ENCODE peak calls at places on chromosome 12, in six cellular contexts. One of them, this sample, is unnamed.
A peak's percentile ranks its signal among the peaks of the same experiment; 100 is the strongest.

GRCh38 chr12:49909826-49910225 is 6.1 kb upstream of the FAIM2 start:
- DNase-seq in adipocyte: peak; percentile 29
- DNase-seq in IMR-90: peak; percentile 69
- DNase-seq in endodermal cell: peak; percentile 94
- DNase-seq in GM23248: no peak
- DNase-seq in fibroblast of lung: peak; percentile 55
- DNase-seq in this sample: peak; percentile 81

GRCh38 chr12:120247621-120248030 is 17.9 kb downstream of the PXN start:
- DNase-seq in adipocyte: peak; percentile 67
- DNase-seq in endodermal cell: no peak
- DNase-seq in fibroblast of lung: peak; percentile 49
- DNase-seq in IMR-90: peak; percentile 77
- DNase-seq in GM23248: peak; percentile 92
- DNase-seq in this sample: no peak

GRCh38 chr12:91922139-91922538 is 223.5 kb downstream of the BTG1 start:
- DNase-seq in adipocyte: no peak
- DNase-seq in IMR-90: peak; percentile 5
- DNase-seq in fibroblast of lung: peak; percentile 6
- DNase-seq in GM23248: no peak
- DNase-seq in endodermal cell: no peak
- DNase-seq in this sample: no peak

GRCh38 chr12:87853448-87854003 is 175.7 kb downstream of the C12orf50 start:
- DNase-seq in endodermal cell: peak; percentile 52
- DNase-seq in IMR-90: no peak
- DNase-seq in GM23248: no peak
- DNase-seq in fibroblast of lung: no peak
- DNase-seq in adipocyte: no peak
- DNase-seq in this sample: no peak

GRCh38 chr12:5217936-5218335 is 174.3 kb downstream of the KCNA5 start:
- DNase-seq in adipocyte: no peak
- DNase-seq in endodermal cell: no peak
- DNase-seq in fibroblast of lung: no peak
- DNase-seq in IMR-90: no peak
- DNase-seq in GM23248: no peak
- DNase-seq in this sample: no peak

GRCh38 chr12:29907486-29907885 is 123.7 kb upstream of the TMTC1 start:
- DNase-seq in endodermal cell: no peak
- DNase-seq in IMR-90: no peak
- DNase-seq in adipocyte: no peak
- DNase-seq in GM23248: no peak
- DNase-seq in fibroblast of lung: peak; percentile 15
- DNase-seq in this sample: no peak

GRCh38 chr12:108856428-108857157 is 790 bp downstream of the SSH1 start:
- DNase-seq in endodermal cell: peak; percentile 84
- DNase-seq in IMR-90: peak; percentile 87
- DNase-seq in adipocyte: peak; percentile 82
- DNase-seq in GM23248: peak; percentile 92
- DNase-seq in fibroblast of lung: peak; percentile 78
- DNase-seq in this sample: peak; percentile 91

GRCh38 chr12:117441751-117442150 is 80.3 kb upstream of the NOS1 start:
- DNase-seq in GM23248: peak; percentile 57
- DNase-seq in adipocyte: no peak
- DNase-seq in IMR-90: no peak
- DNase-seq in fibroblast of lung: no peak
- DNase-seq in endodermal cell: peak; percentile 71
- DNase-seq in this sample: no peak

GRCh38 chr12:31928246-31929139 is 30.7 kb upstream of the RESF1 start:
- DNase-seq in fibroblast of lung: no peak
- DNase-seq in adipocyte: no peak
- DNase-seq in GM23248: no peak
- DNase-seq in endodermal cell: no peak
- DNase-seq in IMR-90: no peak
- DNase-seq in this sample: no peak

GRCh38 chr12:114241973-114242434 is 163.9 kb downstream of the TBX5 start:
- DNase-seq in adipocyte: no peak
- DNase-seq in endodermal cell: peak; percentile 64
- DNase-seq in IMR-90: no peak
- DNase-seq in fibroblast of lung: no peak
- DNase-seq in GM23248: peak; percentile 20
- DNase-seq in this sample: no peak

GRCh38 chr12:5768171-5768879 is 176.7 kb downstream of the ANO2 start:
- DNase-seq in endodermal cell: no peak
- DNase-seq in fibroblast of lung: no peak
- DNase-seq in IMR-90: no peak
- DNase-seq in adipocyte: no peak
- DNase-seq in GM23248: no peak
- DNase-seq in this sample: peak; percentile 76

GRCh38 chr12:14999421-15000047 is 26.7 kb downstream of the PDE6H start:
- DNase-seq in GM23248: peak; percentile 43
- DNase-seq in endodermal cell: no peak
- DNase-seq in IMR-90: no peak
- DNase-seq in adipocyte: no peak
- DNase-seq in fibroblast of lung: peak; percentile 21
- DNase-seq in this sample: no peak

GRCh38 chr12:91718326-91718725 is 427.3 kb downstream of the BTG1 start:
- DNase-seq in fibroblast of lung: peak; percentile 28
- DNase-seq in IMR-90: no peak
- DNase-seq in GM23248: no peak
- DNase-seq in adipocyte: peak; percentile 51
- DNase-seq in endodermal cell: no peak
- DNase-seq in this sample: no peak

GRCh38 chr12:76035045-76035444 is 3.5 kb upstream of the PHLDA1 start:
- DNase-seq in IMR-90: no peak
- DNase-seq in adipocyte: no peak
- DNase-seq in endodermal cell: no peak
- DNase-seq in GM23248: no peak
- DNase-seq in fibroblast of lung: no peak
- DNase-seq in this sample: no peak

GRCh38 chr12:116784238-116784612 is 46.1 kb downstream of the RNFT2 start:
- DNase-seq in GM23248: no peak
- DNase-seq in endodermal cell: peak; percentile 75
- DNase-seq in adipocyte: no peak
- DNase-seq in fibroblast of lung: no peak
- DNase-seq in IMR-90: no peak
- DNase-seq in this sample: no peak

GRCh38 chr12:86663173-86663572 is 407.0 kb upstream of the MGAT4C start:
- DNase-seq in fibroblast of lung: no peak
- DNase-seq in GM23248: no peak
- DNase-seq in IMR-90: no peak
- DNase-seq in endodermal cell: no peak
- DNase-seq in adipocyte: no peak
- DNase-seq in this sample: no peak

GRCh38 chr12:119988788-119989618 is at the start of gene BICDL1:
- DNase-seq in IMR-90: peak; percentile 23
- DNase-seq in adipocyte: peak; percentile 58
- DNase-seq in endodermal cell: peak; percentile 99
- DNase-seq in fibroblast of lung: peak; percentile 20
- DNase-seq in GM23248: peak; percentile 67
- DNase-seq in this sample: peak; percentile 97

GRCh38 chr12:123069436-123070266 is 81.2 kb downstream of the PITPNM2 start:
- DNase-seq in fibroblast of lung: no peak
- DNase-seq in GM23248: no peak
- DNase-seq in IMR-90: no peak
- DNase-seq in endodermal cell: no peak
- DNase-seq in adipocyte: no peak
- DNase-seq in this sample: peak; percentile 41

GRCh38 chr12:62928632-62929031 is 6.3 kb downstream of the PPM1H start:
- DNase-seq in adipocyte: no peak
- DNase-seq in fibroblast of lung: no peak
- DNase-seq in GM23248: no peak
- DNase-seq in IMR-90: no peak
- DNase-seq in endodermal cell: no peak
- DNase-seq in this sample: no peak

GRCh38 chr12:64616221-64616620 is 5.9 kb downstream of the RASSF3 start:
- DNase-seq in endodermal cell: peak; percentile 34
- DNase-seq in fibroblast of lung: no peak
- DNase-seq in adipocyte: peak; percentile 62
- DNase-seq in GM23248: peak; percentile 31
- DNase-seq in IMR-90: peak; percentile 17
- DNase-seq in this sample: no peak

GRCh38 chr12:124430491-124430890 is 135.6 kb downstream of the RFLNA start:
- DNase-seq in GM23248: no peak
- DNase-seq in adipocyte: no peak
- DNase-seq in endodermal cell: no peak
- DNase-seq in IMR-90: no peak
- DNase-seq in fibroblast of lung: no peak
- DNase-seq in this sample: no peak

GRCh38 chr12:38137287-38137686 is 179.3 kb upstream of the ALG10B start:
- DNase-seq in adipocyte: no peak
- DNase-seq in GM23248: no peak
- DNase-seq in IMR-90: no peak
- DNase-seq in fibroblast of lung: no peak
- DNase-seq in endodermal cell: no peak
- DNase-seq in this sample: peak; percentile 36

GRCh38 chr12:79934309-79935020 is 432 bp downstream of the PPP1R12A start:
- DNase-seq in GM23248: no peak
- DNase-seq in IMR-90: peak; percentile 36
- DNase-seq in endodermal cell: peak; percentile 90
- DNase-seq in fibroblast of lung: peak; percentile 55
- DNase-seq in adipocyte: peak; percentile 73
- DNase-seq in this sample: no peak

GRCh38 chr12:70080577-70080976 is 162.7 kb upstream of the CNOT2 start:
- DNase-seq in endodermal cell: no peak
- DNase-seq in fibroblast of lung: no peak
- DNase-seq in GM23248: no peak
- DNase-seq in IMR-90: no peak
- DNase-seq in adipocyte: no peak
- DNase-seq in this sample: no peak

GRCh38 chr12:76621582-76622024 is 62.0 kb upstream of the OSBPL8 start:
- DNase-seq in adipocyte: peak; percentile 86
- DNase-seq in GM23248: peak; percentile 62
- DNase-seq in IMR-90: peak; percentile 72
- DNase-seq in fibroblast of lung: peak; percentile 73
- DNase-seq in endodermal cell: peak; percentile 91
- DNase-seq in this sample: no peak

GRCh38 chr12:30988086-30988485 is 61.5 kb downstream of the TSPAN11 start:
- DNase-seq in IMR-90: no peak
- DNase-seq in adipocyte: no peak
- DNase-seq in fibroblast of lung: no peak
- DNase-seq in endodermal cell: no peak
- DNase-seq in GM23248: no peak
- DNase-seq in this sample: no peak

GRCh38 chr12:53054112-53054878 is 4.4 kb downstream of the TNS2 start:
- DNase-seq in IMR-90: peak; percentile 77
- DNase-seq in endodermal cell: peak; percentile 100
- DNase-seq in fibroblast of lung: peak; percentile 90
- DNase-seq in adipocyte: peak; percentile 80
- DNase-seq in GM23248: peak; percentile 93
- DNase-seq in this sample: peak; percentile 98

GRCh38 chr12:19223018-19223417 is 93.5 kb downstream of the PLEKHA5 start:
- DNase-seq in GM23248: peak; percentile 39
- DNase-seq in IMR-90: no peak
- DNase-seq in adipocyte: peak; percentile 30
- DNase-seq in fibroblast of lung: no peak
- DNase-seq in endodermal cell: no peak
- DNase-seq in this sample: no peak

GRCh38 chr12:96828169-96828789 is 78.8 kb upstream of the NEDD1 start:
- DNase-seq in GM23248: no peak
- DNase-seq in endodermal cell: peak; percentile 70
- DNase-seq in fibroblast of lung: no peak
- DNase-seq in IMR-90: no peak
- DNase-seq in adipocyte: no peak
- DNase-seq in this sample: no peak

GRCh38 chr12:48925218-48925871 is at the start of gene FKBP11:
- DNase-seq in IMR-90: peak; percentile 26
- DNase-seq in adipocyte: peak; percentile 78
- DNase-seq in endodermal cell: peak; percentile 93
- DNase-seq in fibroblast of lung: peak; percentile 45
- DNase-seq in GM23248: peak; percentile 84
- DNase-seq in this sample: peak; percentile 91

GRCh38 chr12:7039403-7039802 is 21.1 kb upstream of the C1S start:
- DNase-seq in endodermal cell: no peak
- DNase-seq in IMR-90: no peak
- DNase-seq in fibroblast of lung: no peak
- DNase-seq in adipocyte: no peak
- DNase-seq in GM23248: no peak
- DNase-seq in this sample: no peak

GRCh38 chr12:53518381-53518780 is 11.1 kb upstream of the NPFF start:
- DNase-seq in endodermal cell: no peak
- DNase-seq in GM23248: peak; percentile 29
- DNase-seq in IMR-90: peak; percentile 41
- DNase-seq in fibroblast of lung: peak; percentile 40
- DNase-seq in adipocyte: no peak
- DNase-seq in this sample: no peak

GRCh38 chr12:122732611-122733010 is 2.0 kb upstream of the HCAR1 start:
- DNase-seq in IMR-90: no peak
- DNase-seq in fibroblast of lung: no peak
- DNase-seq in adipocyte: no peak
- DNase-seq in endodermal cell: no peak
- DNase-seq in GM23248: no peak
- DNase-seq in this sample: no peak

GRCh38 chr12:112420740-112421139 is 2.0 kb downstream of the PTPN11 start:
- DNase-seq in GM23248: no peak
- DNase-seq in fibroblast of lung: no peak
- DNase-seq in endodermal cell: peak; percentile 37
- DNase-seq in adipocyte: no peak
- DNase-seq in IMR-90: no peak
- DNase-seq in this sample: no peak
- H3K9ac ChIP-seq in GM23248: peak overlapping the region; percentile 97
- H3K9ac ChIP-seq in fibroblast of lung: no peak overlapping the region
- H3K9ac ChIP-seq in endodermal cell: no peak overlapping the region
- H3K9ac ChIP-seq in adipocyte: no peak overlapping the region
- H3K9ac ChIP-seq in IMR-90: no peak overlapping the region
- H3K9ac ChIP-seq in this sample: no peak overlapping the region

GRCh38 chr12:71969330-71969729 is 30.7 kb downstream of the TPH2 start:
- DNase-seq in endodermal cell: no peak
- DNase-seq in adipocyte: no peak
- DNase-seq in fibroblast of lung: no peak
- DNase-seq in IMR-90: no peak
- DNase-seq in GM23248: no peak
- DNase-seq in this sample: no peak
- H3K9ac ChIP-seq in endodermal cell: no peak overlapping the region
- H3K9ac ChIP-seq in adipocyte: no peak overlapping the region
- H3K9ac ChIP-seq in fibroblast of lung: no peak overlapping the region
- H3K9ac ChIP-seq in IMR-90: no peak overlapping the region
- H3K9ac ChIP-seq in GM23248: no peak overlapping the region
- H3K9ac ChIP-seq in this sample: no peak overlapping the region

GRCh38 chr12:107092669-107093546 is 441 bp downstream of the CRY1 start:
- DNase-seq in fibroblast of lung: no peak
- DNase-seq in adipocyte: peak; percentile 80
- DNase-seq in endodermal cell: peak; percentile 85
- DNase-seq in GM23248: peak; percentile 80
- DNase-seq in IMR-90: no peak
- DNase-seq in this sample: peak; percentile 90
- H3K9ac ChIP-seq in fibroblast of lung: peak overlapping the region; percentile 99
- H3K9ac ChIP-seq in adipocyte: peak overlapping the region; percentile 89
- H3K9ac ChIP-seq in endodermal cell: peak overlapping the region; percentile 94
- H3K9ac ChIP-seq in GM23248: peak overlapping the region; percentile 92
- H3K9ac ChIP-seq in IMR-90: peak overlapping the region; percentile 74
- H3K9ac ChIP-seq in this sample: peak overlapping the region; percentile 98

DNA sequence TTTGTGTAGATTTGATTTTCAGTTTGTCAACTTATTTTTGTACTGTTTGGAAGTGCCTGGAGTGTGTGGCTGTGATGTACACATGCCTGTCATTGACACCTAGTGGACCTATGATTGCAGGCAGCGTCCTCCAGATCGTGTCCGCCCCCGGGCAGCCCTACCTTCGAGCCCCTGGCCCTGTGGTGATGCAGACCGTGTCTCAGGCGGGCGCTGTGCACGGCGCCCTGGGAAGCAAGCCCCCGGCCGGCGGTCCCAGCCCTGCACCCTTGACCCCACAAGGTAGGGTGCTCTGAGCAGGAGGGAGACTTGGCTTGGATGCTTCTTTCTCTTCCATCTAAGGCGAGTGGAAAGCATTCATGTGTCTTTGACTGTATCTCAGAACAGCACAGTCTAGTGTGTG is 75.8 kb downstream of the EP400 start:
- DNase-seq in IMR-90: no peak
- DNase-seq in adipocyte: no peak
- DNase-seq in GM23248: no peak
- DNase-seq in endodermal cell: no peak
- DNase-seq in fibroblast of lung: no peak
- DNase-seq in this sample: no peak
- H3K9ac ChIP-seq in IMR-90: no peak overlapping the region
- H3K9ac ChIP-seq in adipocyte: no peak overlapping the region
- H3K9ac ChIP-seq in GM23248: no peak overlapping the region
- H3K9ac ChIP-seq in endodermal cell: no peak overlapping the region
- H3K9ac ChIP-seq in fibroblast of lung: no peak overlapping the region
- H3K9ac ChIP-seq in this sample: no peak overlapping the region